ENCODE peak calls at places on chromosomes 1 and 21, in six cellular contexts. One of them, this sample, is unnamed.

GRCh38 chr1:205263580-205264190 is 35.9 kb downstream of the TMCC2 start:
- DNase-seq in epithelial cell of prostate: no peak
- DNase-seq in activated effector memory CD4-positive, alpha-beta T cell treated with Interleukin-2 at 50 U/mL for 16 hours: no peak
- DNase-seq in GM13976: no peak
- DNase-seq in NCI-H345: no peak
- DNase-seq in left ventricle myocardium inferior: no peak
- DNase-seq in this sample: no peak

GRCh38 chr1:227770812-227771211 is 35.6 kb downstream of the SNAP47 start:
- DNase-seq in epithelial cell of prostate: no peak
- DNase-seq in activated effector memory CD4-positive, alpha-beta T cell treated with Interleukin-2 at 50 U/mL for 16 hours: no peak
- DNase-seq in GM13976: no peak
- DNase-seq in NCI-H345: no peak
- DNase-seq in left ventricle myocardium inferior: no peak
- DNase-seq in this sample: no peak

GRCh38 chr21:32007461-32007860 is 134.6 kb downstream of the HUNK start:
- DNase-seq in epithelial cell of prostate: no peak
- DNase-seq in activated effector memory CD4-positive, alpha-beta T cell treated with Interleukin-2 at 50 U/mL for 16 hours: no peak
- DNase-seq in GM13976: no peak
- DNase-seq in NCI-H345: no peak
- DNase-seq in left ventricle myocardium inferior: no peak
- DNase-seq in this sample: no peak

GRCh38 chr1:233480198-233480597 is 133.7 kb upstream of the KCNK1 start:
- DNase-seq in epithelial cell of prostate: no peak
- DNase-seq in activated effector memory CD4-positive, alpha-beta T cell treated with Interleukin-2 at 50 U/mL for 16 hours: no peak
- DNase-seq in GM13976: no peak
- DNase-seq in NCI-H345: no peak
- DNase-seq in left ventricle myocardium inferior: peak; percentile 15
- DNase-seq in this sample: no peak

GRCh38 chr21:33975548-33976081 is 60.0 kb upstream of the ATP5PO start:
- DNase-seq in epithelial cell of prostate: peak; percentile 66
- DNase-seq in activated effector memory CD4-positive, alpha-beta T cell treated with Interleukin-2 at 50 U/mL for 16 hours: peak; percentile 36
- DNase-seq in GM13976: peak; percentile 77
- DNase-seq in NCI-H345: no peak
- DNase-seq in left ventricle myocardium inferior: no peak
- DNase-seq in this sample: no peak

GRCh38 chr1:53763461-53763860 is 24.5 kb upstream of the GLIS1 start:
- DNase-seq in epithelial cell of prostate: no peak
- DNase-seq in activated effector memory CD4-positive, alpha-beta T cell treated with Interleukin-2 at 50 U/mL for 16 hours: no peak
- DNase-seq in GM13976: no peak
- DNase-seq in NCI-H345: no peak
- DNase-seq in left ventricle myocardium inferior: no peak
- DNase-seq in this sample: no peak

GRCh38 chr1:204145033-204145504 is 6.8 kb downstream of the ETNK2 start:
- DNase-seq in epithelial cell of prostate: no peak
- DNase-seq in activated effector memory CD4-positive, alpha-beta T cell treated with Interleukin-2 at 50 U/mL for 16 hours: no peak
- DNase-seq in GM13976: no peak
- DNase-seq in NCI-H345: no peak
- DNase-seq in left ventricle myocardium inferior: no peak
- DNase-seq in this sample: no peak

GRCh38 chr1:109466440-109467300 is at the start of gene SYPL2:
- DNase-seq in epithelial cell of prostate: no peak
- DNase-seq in activated effector memory CD4-positive, alpha-beta T cell treated with Interleukin-2 at 50 U/mL for 16 hours: no peak
- DNase-seq in GM13976: peak; percentile 48
- DNase-seq in NCI-H345: no peak
- DNase-seq in left ventricle myocardium inferior: peak; percentile 64
- DNase-seq in this sample: no peak

GRCh38 chr21:44761011-44761729 is 40.5 kb downstream of the UBE2G2 start:
- DNase-seq in epithelial cell of prostate: no peak
- DNase-seq in activated effector memory CD4-positive, alpha-beta T cell treated with Interleukin-2 at 50 U/mL for 16 hours: no peak
- DNase-seq in GM13976: peak; percentile 49
- DNase-seq in NCI-H345: peak; percentile 23
- DNase-seq in left ventricle myocardium inferior: no peak
- DNase-seq in this sample: peak; percentile 1

GRCh38 chr1:61318319-61319125 is 236.2 kb downstream of the NFIA start:
- DNase-seq in epithelial cell of prostate: no peak
- DNase-seq in activated effector memory CD4-positive, alpha-beta T cell treated with Interleukin-2 at 50 U/mL for 16 hours: no peak
- DNase-seq in GM13976: peak; percentile 16
- DNase-seq in NCI-H345: no peak
- DNase-seq in left ventricle myocardium inferior: no peak
- DNase-seq in this sample: no peak

GRCh38 chr1:159054427-159054826 is 22.1 kb downstream of the AIM2 start:
- DNase-seq in epithelial cell of prostate: no peak
- DNase-seq in activated effector memory CD4-positive, alpha-beta T cell treated with Interleukin-2 at 50 U/mL for 16 hours: no peak
- DNase-seq in GM13976: no peak
- DNase-seq in NCI-H345: no peak
- DNase-seq in left ventricle myocardium inferior: no peak
- DNase-seq in this sample: no peak

GRCh38 chr1:65027699-65028358 is 61.5 kb upstream of the JAK1 start:
- DNase-seq in epithelial cell of prostate: peak; percentile 14
- DNase-seq in activated effector memory CD4-positive, alpha-beta T cell treated with Interleukin-2 at 50 U/mL for 16 hours: no peak
- DNase-seq in GM13976: no peak
- DNase-seq in NCI-H345: no peak
- DNase-seq in left ventricle myocardium inferior: peak; percentile 75
- DNase-seq in this sample: no peak

GRCh38 chr1:162716123-162716522 is 74.4 kb upstream of the HSD17B7 start:
- DNase-seq in epithelial cell of prostate: no peak
- DNase-seq in activated effector memory CD4-positive, alpha-beta T cell treated with Interleukin-2 at 50 U/mL for 16 hours: no peak
- DNase-seq in GM13976: no peak
- DNase-seq in NCI-H345: no peak
- DNase-seq in left ventricle myocardium inferior: peak; percentile 44
- DNase-seq in this sample: no peak

GRCh38 chr1:51336004-51336403 is 5.6 kb upstream of the TTC39A start:
- DNase-seq in epithelial cell of prostate: no peak
- DNase-seq in activated effector memory CD4-positive, alpha-beta T cell treated with Interleukin-2 at 50 U/mL for 16 hours: no peak
- DNase-seq in GM13976: no peak
- DNase-seq in NCI-H345: no peak
- DNase-seq in left ventricle myocardium inferior: no peak
- DNase-seq in this sample: no peak

GRCh38 chr1:99681583-99681982 is 35.7 kb downstream of the PALMD start:
- DNase-seq in epithelial cell of prostate: no peak
- DNase-seq in activated effector memory CD4-positive, alpha-beta T cell treated with Interleukin-2 at 50 U/mL for 16 hours: no peak
- DNase-seq in GM13976: no peak
- DNase-seq in NCI-H345: no peak
- DNase-seq in left ventricle myocardium inferior: no peak
- DNase-seq in this sample: no peak

GRCh38 chr21:28421716-28422480 is 570.8 kb downstream of the LTN1 start:
- DNase-seq in epithelial cell of prostate: no peak
- DNase-seq in activated effector memory CD4-positive, alpha-beta T cell treated with Interleukin-2 at 50 U/mL for 16 hours: no peak
- DNase-seq in GM13976: no peak
- DNase-seq in NCI-H345: no peak
- DNase-seq in left ventricle myocardium inferior: no peak
- DNase-seq in this sample: no peak

GRCh38 chr1:177830531-177830930 is 139.3 kb downstream of the SEC16B start:
- DNase-seq in epithelial cell of prostate: no peak
- DNase-seq in activated effector memory CD4-positive, alpha-beta T cell treated with Interleukin-2 at 50 U/mL for 16 hours: no peak
- DNase-seq in GM13976: no peak
- DNase-seq in NCI-H345: no peak
- DNase-seq in left ventricle myocardium inferior: no peak
- DNase-seq in this sample: no peak

GRCh38 chr1:32539584-32540571 is 651 bp downstream of the ZBTB8A start:
- DNase-seq in epithelial cell of prostate: no peak
- DNase-seq in activated effector memory CD4-positive, alpha-beta T cell treated with Interleukin-2 at 50 U/mL for 16 hours: no peak
- DNase-seq in GM13976: peak; percentile 74
- DNase-seq in NCI-H345: peak; percentile 34
- DNase-seq in left ventricle myocardium inferior: peak; percentile 24
- DNase-seq in this sample: peak; percentile 64

GRCh38 chr21:24179110-24179509 is 1428.2 kb downstream of the MRPL39 start:
- DNase-seq in epithelial cell of prostate: no peak
- DNase-seq in activated effector memory CD4-positive, alpha-beta T cell treated with Interleukin-2 at 50 U/mL for 16 hours: no peak
- DNase-seq in GM13976: no peak
- DNase-seq in NCI-H345: no peak
- DNase-seq in left ventricle myocardium inferior: no peak
- DNase-seq in this sample: no peak

GRCh38 chr1:153122831-153123421 is 9.6 kb upstream of the SPRR2F start:
- DNase-seq in epithelial cell of prostate: peak; percentile 98
- DNase-seq in activated effector memory CD4-positive, alpha-beta T cell treated with Interleukin-2 at 50 U/mL for 16 hours: no peak
- DNase-seq in GM13976: peak; percentile 18
- DNase-seq in NCI-H345: peak; percentile 100
- DNase-seq in left ventricle myocardium inferior: no peak
- DNase-seq in this sample: peak; percentile 75

GRCh38 chr1:164602480-164603093 is 43.6 kb downstream of the PBX1 start:
- DNase-seq in epithelial cell of prostate: no peak
- DNase-seq in activated effector memory CD4-positive, alpha-beta T cell treated with Interleukin-2 at 50 U/mL for 16 hours: no peak
- DNase-seq in GM13976: no peak
- DNase-seq in NCI-H345: no peak
- DNase-seq in left ventricle myocardium inferior: peak; percentile 64
- DNase-seq in this sample: peak; percentile 14

GRCh38 chr1:225974454-225974853 is 24.7 kb downstream of the SDE2 start:
- DNase-seq in epithelial cell of prostate: no peak
- DNase-seq in activated effector memory CD4-positive, alpha-beta T cell treated with Interleukin-2 at 50 U/mL for 16 hours: no peak
- DNase-seq in GM13976: no peak
- DNase-seq in NCI-H345: no peak
- DNase-seq in left ventricle myocardium inferior: no peak
- DNase-seq in this sample: no peak

GRCh38 chr1:214548988-214549387 is 2.4 kb downstream of the PTPN14 start:
- DNase-seq in epithelial cell of prostate: no peak
- DNase-seq in activated effector memory CD4-positive, alpha-beta T cell treated with Interleukin-2 at 50 U/mL for 16 hours: no peak
- DNase-seq in GM13976: no peak
- DNase-seq in NCI-H345: no peak
- DNase-seq in left ventricle myocardium inferior: peak; percentile 72
- DNase-seq in this sample: no peak

GRCh38 chr1:95057361-95057760 is 15.4 kb downstream of the ALG14 start:
- DNase-seq in epithelial cell of prostate: no peak
- DNase-seq in activated effector memory CD4-positive, alpha-beta T cell treated with Interleukin-2 at 50 U/mL for 16 hours: no peak
- DNase-seq in GM13976: no peak
- DNase-seq in NCI-H345: no peak
- DNase-seq in left ventricle myocardium inferior: no peak
- DNase-seq in this sample: no peak

GRCh38 chr1:4375812-4376211 is 278.6 kb upstream of the AJAP1 start:
- DNase-seq in epithelial cell of prostate: no peak
- DNase-seq in activated effector memory CD4-positive, alpha-beta T cell treated with Interleukin-2 at 50 U/mL for 16 hours: no peak
- DNase-seq in GM13976: no peak
- DNase-seq in NCI-H345: no peak
- DNase-seq in left ventricle myocardium inferior: no peak
- DNase-seq in this sample: no peak

GRCh38 chr1:46003315-46003714 is 129.1 kb downstream of the PIK3R3 start:
- DNase-seq in epithelial cell of prostate: no peak
- DNase-seq in activated effector memory CD4-positive, alpha-beta T cell treated with Interleukin-2 at 50 U/mL for 16 hours: no peak
- DNase-seq in GM13976: no peak
- DNase-seq in NCI-H345: no peak
- DNase-seq in left ventricle myocardium inferior: no peak
- DNase-seq in this sample: no peak

GRCh38 chr1:8412183-8412831 is 94.4 kb downstream of the SLC45A1 start:
- DNase-seq in epithelial cell of prostate: peak; percentile 82
- DNase-seq in activated effector memory CD4-positive, alpha-beta T cell treated with Interleukin-2 at 50 U/mL for 16 hours: no peak
- DNase-seq in GM13976: no peak
- DNase-seq in NCI-H345: no peak
- DNase-seq in left ventricle myocardium inferior: no peak
- DNase-seq in this sample: no peak

GRCh38 chr21:20591294-20591693 is 406.9 kb upstream of the NCAM2 start:
- DNase-seq in epithelial cell of prostate: no peak
- DNase-seq in activated effector memory CD4-positive, alpha-beta T cell treated with Interleukin-2 at 50 U/mL for 16 hours: no peak
- DNase-seq in GM13976: no peak
- DNase-seq in NCI-H345: no peak
- DNase-seq in left ventricle myocardium inferior: no peak
- DNase-seq in this sample: no peak

GRCh38 chr1:201461783-201462441 is 7.1 kb downstream of the PHLDA3 start:
- DNase-seq in epithelial cell of prostate: peak; percentile 99
- DNase-seq in activated effector memory CD4-positive, alpha-beta T cell treated with Interleukin-2 at 50 U/mL for 16 hours: no peak
- DNase-seq in GM13976: no peak
- DNase-seq in NCI-H345: no peak
- DNase-seq in left ventricle myocardium inferior: peak; percentile 73
- DNase-seq in this sample: no peak

GRCh38 chr1:14362331-14362730 is 236.2 kb upstream of the KAZN start:
- DNase-seq in epithelial cell of prostate: no peak
- DNase-seq in activated effector memory CD4-positive, alpha-beta T cell treated with Interleukin-2 at 50 U/mL for 16 hours: no peak
- DNase-seq in GM13976: no peak
- DNase-seq in NCI-H345: no peak
- DNase-seq in left ventricle myocardium inferior: no peak
- DNase-seq in this sample: no peak

GRCh38 chr1:231626535-231626950 is at the start of gene DISC1:
- DNase-seq in epithelial cell of prostate: peak; percentile 41
- DNase-seq in activated effector memory CD4-positive, alpha-beta T cell treated with Interleukin-2 at 50 U/mL for 16 hours: peak; percentile 61
- DNase-seq in GM13976: peak; percentile 72
- DNase-seq in NCI-H345: peak; percentile 80
- DNase-seq in left ventricle myocardium inferior: peak; percentile 86
- DNase-seq in this sample: peak; percentile 86

GRCh38 chr1:176850871-176851270 is 313.6 kb downstream of the ASTN1 start:
- DNase-seq in epithelial cell of prostate: no peak
- DNase-seq in activated effector memory CD4-positive, alpha-beta T cell treated with Interleukin-2 at 50 U/mL for 16 hours: no peak
- DNase-seq in GM13976: no peak
- DNase-seq in NCI-H345: no peak
- DNase-seq in left ventricle myocardium inferior: no peak
- DNase-seq in this sample: no peak

GRCh38 chr1:5947978-5948680 is 44.1 kb downstream of the NPHP4 start:
- DNase-seq in epithelial cell of prostate: no peak
- DNase-seq in activated effector memory CD4-positive, alpha-beta T cell treated with Interleukin-2 at 50 U/mL for 16 hours: no peak
- DNase-seq in GM13976: no peak
- DNase-seq in NCI-H345: no peak
- DNase-seq in left ventricle myocardium inferior: no peak
- DNase-seq in this sample: no peak

GRCh38 chr1:206467915-206468314 is 2.4 kb upstream of the IKBKE start:
- DNase-seq in epithelial cell of prostate: no peak
- DNase-seq in activated effector memory CD4-positive, alpha-beta T cell treated with Interleukin-2 at 50 U/mL for 16 hours: no peak
- DNase-seq in GM13976: peak; percentile 56
- DNase-seq in NCI-H345: no peak
- DNase-seq in left ventricle myocardium inferior: peak; percentile 36
- DNase-seq in this sample: no peak

This sample was measured in NCI-H774.